ENCODE peak calls at places on chromosomes 3 and 15, in seven cellular contexts. B is transverse colon, D is GM23338, P is K562, G is GM12892, H is GM12878, X is breast epithelium. A is an unnamed sample.

GRCh38 chr3:181974198-181974597 is 262.5 kb downstream of the SOX2 start:
- DNase-seq in B (no peak), D (no peak), P (no peak), G (no peak), H (no peak), X (no peak), A (no peak)

GRCh38 chr3:97896547-97896946 is 74.7 kb downstream of the CRYBG3 start:
- DNase-seq in B (no peak), D (peak; percentile 10), P (no peak), G (no peak), H (no peak), X (no peak), A (no peak)

GRCh38 chr15:58518626-58519025 is 86.8 kb downstream of the LIPC start:
- DNase-seq in B (no peak), D (no peak), P (no peak), G (no peak), H (no peak), X (no peak), A (no peak)

GRCh38 chr15:30670056-30670455 is 44.1 kb downstream of the ARHGAP11B start:
- DNase-seq in B (no peak), D (no peak), P (no peak), G (no peak), H (no peak), X (no peak), A (no peak)

GRCh38 chr3:192887701-192888100 is 30.0 kb downstream of the MB21D2 start:
- DNase-seq in B (no peak), D (peak; percentile 59), P (no peak), G (no peak), H (no peak), X (no peak), A (no peak)

GRCh38 chr15:50358805-50359204 is 3.8 kb upstream of the GABPB1 start:
- DNase-seq in B (peak; percentile 16), D (peak; percentile 61), P (peak; percentile 68), G (no peak), H (no peak), X (no peak), A (no peak)

GRCh38 chr15:83208357-83208661 is 686 bp upstream of the HDGFL3 start:
- DNase-seq in B (peak; percentile 9), D (peak; percentile 81), P (no peak), G (no peak), H (no peak), X (no peak), A (no peak)

GRCh38 chr3:24156466-24156865 is 211.4 kb downstream of the NR1D2 start:
- DNase-seq in B (no peak), D (no peak), P (peak; percentile 56), G (no peak), H (no peak), X (no peak), A (no peak)

GRCh38 chr15:80404057-80404718 is at the start of gene ARNT2:
- DNase-seq in B (no peak), D (peak; percentile 74), P (no peak), G (peak; percentile 20), H (no peak), X (no peak), A (no peak)

GRCh38 chr15:52010633-52011595 is 8.1 kb upstream of the MAPK6 start:
- DNase-seq in B (no peak), D (no peak), P (peak; percentile 84), G (no peak), H (peak; percentile 68), X (no peak), A (peak; percentile 89)

GRCh38 chr15:33278816-33279612 is 31.8 kb upstream of the RYR3 start:
- DNase-seq in B (no peak), D (peak; percentile 40), P (peak; percentile 6), G (no peak), H (no peak), X (no peak), A (peak; percentile 57)

GRCh38 chr3:150736903-150737832 is 25.8 kb downstream of the SIAH2 start:
- DNase-seq in B (no peak), D (no peak), P (no peak), G (no peak), H (no peak), X (no peak), A (no peak)

DNA sequence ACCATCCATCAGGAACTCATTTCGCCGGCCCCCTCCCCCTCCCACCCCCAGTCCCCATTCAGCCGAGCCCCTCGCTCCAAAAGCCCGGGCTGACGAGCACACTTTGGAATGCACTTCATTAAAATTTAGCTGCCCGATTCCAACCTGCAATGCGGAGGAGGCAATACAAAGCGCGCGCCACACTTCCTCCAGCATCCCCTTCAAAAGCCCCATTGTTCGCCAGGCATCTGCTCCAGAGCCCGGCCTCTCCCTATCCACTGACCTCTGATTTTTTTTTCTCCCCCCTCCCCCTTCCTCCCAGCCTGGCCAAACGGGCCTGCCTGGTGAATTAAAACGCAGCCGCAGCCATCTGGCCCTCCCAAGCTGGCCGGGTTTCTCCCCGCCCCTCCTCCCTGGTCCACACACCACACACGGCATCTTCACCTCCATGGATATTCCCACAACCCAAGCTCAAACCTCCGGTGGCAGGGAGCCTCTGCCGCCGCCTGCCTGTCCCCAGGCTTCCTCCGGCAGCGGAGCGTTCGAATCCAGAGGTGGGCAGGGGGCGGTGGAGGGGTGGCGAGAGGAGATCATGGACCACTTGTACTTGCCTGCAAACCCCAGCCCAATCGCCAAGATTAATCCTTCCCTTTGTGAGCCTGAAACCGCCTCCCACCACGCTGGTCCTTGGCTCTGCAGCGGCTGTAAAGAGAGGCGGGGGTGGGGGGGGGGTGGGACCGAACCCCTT is 441.3 kb downstream of the MAGI1 start:
- DNase-seq in B (peak; percentile 12), D (peak; percentile 98), P (no peak), G (no peak), H (no peak), X (peak; percentile 58), A (no peak)
- TF ChIP-seq POLR2AphosphoS5 in B (no peak), D (no peak), P (no peak), G (no peak), H (no peak), X (no peak), A (no peak)

GRCh38 chr3:170128977-170129431 is 52.5 kb downstream of the PHC3 start:
- DNase-seq in B (no peak), D (no peak), P (peak; percentile 38), G (no peak), H (no peak), X (no peak), A (peak; percentile 4)

GRCh38 chr3:170132335-170132734 is 49.2 kb downstream of the PHC3 start:
- DNase-seq in B (no peak), D (no peak), P (peak; percentile 86), G (no peak), H (no peak), X (no peak), A (no peak)

GRCh38 chr3:170130532-170130931 is 51.0 kb downstream of the PHC3 start:
- DNase-seq in B (no peak), D (no peak), P (no peak), G (no peak), H (no peak), X (no peak), A (no peak)

GRCh38 chr3:170128259-170128976 is 53.1 kb downstream of the PHC3 start:
- DNase-seq in B (peak; percentile 48), D (no peak), P (no peak), G (peak; percentile 20), H (peak; percentile 84), X (no peak), A (no peak)
- TF ChIP-seq POLR2AphosphoS5 in B (no peak), D (no peak), P (no peak), G (no peak), H (peak; percentile 54), X (no peak), A (no peak)

GRCh38 chr3:9399746-9400145 is 2.3 kb downstream of the SETD5 start:
- DNase-seq in B (peak; percentile 72), D (peak; percentile 88), P (peak; percentile 90), G (no peak), H (no peak), X (peak; percentile 66), A (no peak)

GRCh38 chr3:9396632-9397330 is 634 bp upstream of the SETD5 start:
- DNase-seq in B (peak; percentile 98), D (peak; percentile 99), P (peak; percentile 100), G (peak; percentile 71), H (peak; percentile 98), X (peak; percentile 99), A (peak; percentile 93)

GRCh38 chr3:9398715-9399708 is 1.6 kb downstream of the SETD5 start:
- DNase-seq in B (no peak), D (peak; percentile 80), P (peak; percentile 80), G (no peak), H (no peak), X (no peak), A (no peak)

GRCh38 chr3:9397331-9397910 is at the start of gene SETD5:
- DNase-seq in B (peak; percentile 99), D (peak; percentile 98), P (peak; percentile 98), G (peak; percentile 88), H (peak; percentile 67), X (peak; percentile 98), A (no peak)

GRCh38 chr3:9397911-9398714 is 698 bp downstream of the SETD5 start:
- DNase-seq in B (peak; percentile 56), D (peak; percentile 63), P (peak; percentile 73), G (no peak), H (no peak), X (peak; percentile 52), A (no peak)
- TF ChIP-seq POLR2AphosphoS5 in B (no peak), D (no peak), P (no peak), G (peak; percentile 51), H (no peak), X (peak; percentile 39), A (no peak)

GRCh38 chr3:141452773-141453172 is 34.1 kb upstream of the RASA2 start:
- DNase-seq in B (no peak), D (no peak), P (no peak), G (no peak), H (no peak), X (no peak), A (no peak)
- TF ChIP-seq POLR2AphosphoS5 in B (no peak), D (no peak), P (no peak), G (no peak), H (no peak), X (no peak), A (no peak)

GRCh38 chr3:122356402-122356801 is 26.6 kb downstream of the MIX23 start:
- DNase-seq in B (peak; percentile 78), D (peak; percentile 75), P (peak; percentile 50), G (no peak), H (no peak), X (peak; percentile 27), A (peak; percentile 28)
- TF ChIP-seq POLR2AphosphoS5 in B (no peak), D (no peak), P (no peak), G (no peak), H (no peak), X (no peak), A (no peak)

A was measured in Panc1.